ENCODE peak calls at places on chromosomes 12 and 14, in nine cellular contexts. Y is choroid plexus epithelial cell, E is Caco-2, U is GM13977, J is astrocyte, H is osteocyte, V is GM12878, P is RWPE1, K is fibroblast of villous mesenchyme. G is an unnamed sample.

GRCh38 chr12:101021911-101022388 is 188.1 kb downstream of the SLC5A8 start:
- DNase-seq in U (no peak), V (no peak), Y (peak), E (no peak), P (peak), H (no peak), K (peak), J (peak), G (no peak)

GRCh38 chr14:35701531-35701930 is 107.6 kb downstream of the RALGAPA1 start:
- DNase-seq in V (no peak), J (no peak), U (no peak), E (no peak), Y (no peak), H (no peak), P (no peak), K (no peak), G (no peak)

GRCh38 chr12:53674977-53675700 is 744 bp downstream of the ATP5MC2 start:
- DNase-seq in U (no peak), H (no peak), E (no peak), K (peak), J (no peak), P (peak), Y (no peak), V (no peak), G (no peak)

GRCh38 chr12:101490286-101490920 is 15.3 kb downstream of the SPIC start:
- DNase-seq in J (no peak), V (no peak), E (peak), K (peak), P (peak), Y (peak), H (no peak), U (peak), G (no peak)

GRCh38 chr12:15863984-15864383 is 18.2 kb upstream of the STRAP start:
- DNase-seq in Y (no peak), H (no peak), E (no peak), J (no peak), U (no peak), V (peak), K (no peak), P (no peak), G (no peak)

GRCh38 chr14:79734151-79734550 is 477.2 kb downstream of the DIO2 start:
- DNase-seq in J (no peak), V (no peak), Y (no peak), U (no peak), E (no peak), P (no peak), K (no peak), H (no peak), G (no peak)

GRCh38 chr14:70096866-70097265 is 91.9 kb downstream of the SLC8A3 start:
- DNase-seq in U (no peak), E (no peak), P (peak), Y (peak), H (no peak), K (peak), J (no peak), V (no peak), G (no peak)

GRCh38 chr14:101022916-101023435 is 119.5 kb upstream of the RTL1 start:
- DNase-seq in H (peak), Y (no peak), U (no peak), J (no peak), K (no peak), P (no peak), V (no peak), E (peak), G (peak)

GRCh38 chr14:61653507-61653906 is 41.8 kb upstream of the HIF1A start:
- DNase-seq in K (peak), V (no peak), H (no peak), Y (peak), E (no peak), P (peak), J (peak), U (no peak), G (no peak)

GRCh38 chr12:47808049-47808448 is 11.7 kb downstream of the HDAC7 start:
- DNase-seq in U (peak), P (no peak), J (peak), H (no peak), K (peak), Y (peak), E (no peak), V (peak), G (no peak)

GRCh38 chr14:61925043-61925442 is 162.8 kb downstream of the SNAPC1 start:
- DNase-seq in K (peak), U (peak), J (peak), Y (peak), V (no peak), H (no peak), E (no peak), P (no peak), G (no peak)

GRCh38 chr12:131860472-131861260 is 32.5 kb downstream of the MMP17 start:
- DNase-seq in U (no peak), V (no peak), K (peak), E (peak), P (peak), H (peak), J (peak), Y (peak), G (no peak)

GRCh38 chr12:105257321-105257728 is 21.4 kb upstream of the APPL2 start:
- DNase-seq in Y (peak), K (peak), H (no peak), J (peak), P (peak), U (no peak), V (no peak), E (no peak), G (no peak)

GRCh38 chr14:87992349-87992719 is 648 bp downstream of the GALC start:
- DNase-seq in Y (no peak), K (peak), J (no peak), H (no peak), V (no peak), P (no peak), E (no peak), U (peak), G (no peak)

GRCh38 chr14:89207925-89208328 is 209.1 kb downstream of the FOXN3 start:
- DNase-seq in K (no peak), J (no peak), P (no peak), U (no peak), H (no peak), E (no peak), Y (no peak), V (peak), G (no peak)

GRCh38 chr12:73225371-73225937 is 953.3 kb downstream of the TRHDE start:
- DNase-seq in E (no peak), K (no peak), H (no peak), J (no peak), V (no peak), Y (no peak), U (no peak), P (no peak), G (no peak)

GRCh38 chr12:75974323-75975273 is 57.0 kb downstream of the PHLDA1 start:
- DNase-seq in K (no peak), P (no peak), H (no peak), J (no peak), Y (no peak), E (no peak), V (no peak), U (no peak), G (no peak)

GRCh38 chr12:101042211-101042610 is 167.8 kb downstream of the SLC5A8 start:
- DNase-seq in H (no peak), U (no peak), E (no peak), J (no peak), K (no peak), P (no peak), V (no peak), Y (no peak), G (no peak)

GRCh38 chr12:64669270-64669842 is 59.1 kb downstream of the RASSF3 start:
- DNase-seq in U (peak), P (no peak), E (peak), V (peak), J (no peak), Y (peak), K (peak), H (no peak), G (no peak)

GRCh38 chr14:87102979-87103378 is 890.0 kb downstream of the GALC start:
- DNase-seq in P (no peak), E (no peak), H (no peak), Y (no peak), J (peak), V (no peak), U (no peak), K (peak), G (no peak)

GRCh38 chr12:58310368-58310767 is 369.0 kb downstream of the ATP23 start:
- DNase-seq in K (peak), J (peak), E (no peak), Y (peak), P (no peak), U (no peak), V (no peak), H (no peak), G (no peak)

GRCh38 chr14:73477618-73478266 is 13.0 kb upstream of the RIOX1 start:
- DNase-seq in U (peak), V (peak), K (no peak), E (no peak), H (no peak), P (peak), Y (peak), J (peak), G (no peak)

GRCh38 chr12:42129595-42130204 is 15.0 kb downstream of the GXYLT1 start:
- DNase-seq in U (no peak), K (peak), V (no peak), J (peak), E (peak), P (peak), Y (peak), H (no peak), G (no peak)

GRCh38 chr14:59905193-59905592 is 14.8 kb upstream of the LRRC9 start:
- DNase-seq in J (peak), Y (peak), E (no peak), U (no peak), V (no peak), H (no peak), P (no peak), K (no peak), G (no peak)

GRCh38 chr12:99157946-99158345 is 489.6 kb upstream of the GARIN6 start:
- DNase-seq in Y (peak), E (no peak), P (no peak), H (no peak), U (no peak), K (peak), J (peak), V (no peak), G (no peak)

GRCh38 chr12:62190921-62191746 is 69.1 kb upstream of the USP15 start:
- DNase-seq in K (peak), J (no peak), P (peak), H (no peak), V (no peak), U (peak), E (no peak), Y (no peak), G (no peak)

GRCh38 chr12:109981311-109981710 is 14.9 kb downstream of the GIT2 start:
- DNase-seq in E (no peak), H (no peak), K (no peak), U (no peak), V (no peak), P (no peak), J (no peak), Y (no peak), G (no peak)

GRCh38 chr12:101696477-101697196 is 803 bp upstream of the CHPT1 start:
- DNase-seq in V (no peak), P (peak), J (no peak), H (no peak), K (peak), E (peak), Y (peak), U (peak), G (no peak)

GRCh38 chr12:71756054-71756675 is 1.5 kb downstream of the RAB21 start:
- DNase-seq in K (peak), H (no peak), V (no peak), P (no peak), J (peak), E (no peak), Y (peak), U (no peak), G (no peak)

GRCh38 chr12:57483466-57483865 is 3.8 kb upstream of the ARHGAP9 start:
- DNase-seq in P (no peak), J (peak), H (no peak), Y (peak), V (no peak), U (no peak), E (no peak), K (peak), G (no peak)

GRCh38 chr12:48185181-48185919 is 1.9 kb downstream of the CCDC184 start:
- DNase-seq in P (no peak), H (no peak), U (peak), J (no peak), Y (peak), V (no peak), E (no peak), K (peak), G (no peak)

GRCh38 chr12:98653866-98654493 is 8.9 kb downstream of the APAF1 start:
- DNase-seq in H (no peak), U (peak), Y (peak), K (peak), E (no peak), V (no peak), P (peak), J (peak), G (no peak)

GRCh38 chr12:7961395-7962188 is 25.6 kb upstream of the SLC2A3 start:
- DNase-seq in V (no peak), U (no peak), Y (no peak), K (peak), E (peak), P (no peak), H (no peak), J (peak), G (no peak)

GRCh38 chr14:79967001-79967400 is 244.3 kb downstream of the DIO2 start:
- DNase-seq in J (peak), V (no peak), U (no peak), E (no peak), K (no peak), P (no peak), Y (peak), H (no peak), G (no peak)

GRCh38 chr14:72630374-72630773 is 263.5 kb downstream of the DPF3 start:
- DNase-seq in V (no peak), H (peak), J (no peak), U (no peak), Y (no peak), P (no peak), E (no peak), K (no peak), G (peak)

GRCh38 chr14:99716850-99717681 is 33.0 kb downstream of the CYP46A1 start:
- DNase-seq in V (no peak), Y (no peak), K (no peak), U (no peak), E (no peak), H (peak), J (no peak), P (no peak), G (peak)

GRCh38 chr12:132729541-132730320 is 19.1 kb downstream of the PGAM5 start:
- DNase-seq in J (no peak), H (no peak), P (no peak), E (no peak), Y (no peak), V (no peak), U (no peak), K (no peak), G (no peak)

GRCh38 chr12:27015730-27016076 is 1.5 kb upstream of the TM7SF3 start:
- DNase-seq in K (peak), U (peak), E (no peak), J (peak), V (no peak), Y (peak), H (no peak), P (peak), G (no peak)
- TF ChIP-seq CTCF in K (peak), U (peak), E (peak), J (peak), V (peak), Y (no peak), H (peak), P (peak), G (no peak)

DNA sequence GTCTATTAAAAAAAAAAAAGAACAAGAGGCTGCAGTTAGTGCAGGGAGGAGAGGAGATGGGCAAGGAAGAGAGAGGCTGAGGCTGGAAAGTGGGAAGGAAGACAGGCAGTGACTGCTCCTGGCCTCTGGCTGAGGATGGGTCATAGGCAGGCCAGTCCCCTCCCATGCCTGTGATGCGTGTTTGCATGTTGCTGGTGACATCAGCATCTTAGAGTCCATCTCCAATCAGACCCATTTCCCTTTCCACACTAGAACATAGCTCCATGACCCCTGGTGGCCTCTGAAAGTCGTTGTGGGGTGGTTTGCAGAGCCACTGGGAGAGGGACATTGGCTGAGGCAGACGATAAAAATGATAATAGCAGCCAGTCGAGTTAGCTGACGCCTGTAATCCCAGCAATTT is 132.9 kb downstream of the PTPN11 start:
- DNase-seq in J (no peak), U (no peak), Y (no peak), E (no peak), P (no peak), K (no peak), V (no peak), H (no peak), G (no peak)
- TF ChIP-seq CTCF in J (no peak), U (no peak), Y (no peak), E (no peak), P (no peak), K (no peak), V (no peak), H (no peak), G (no peak)

GRCh38 chr14:50343424-50343823 is 31.3 kb downstream of the DMAC2L start:
- DNase-seq in E (no peak), J (no peak), Y (peak), V (no peak), K (peak), H (no peak), U (no peak), P (no peak), G (no peak)

GRCh38 chr14:50340045-50340444 is 27.9 kb downstream of the DMAC2L start:
- DNase-seq in U (no peak), H (no peak), J (no peak), V (no peak), Y (no peak), K (peak), P (no peak), E (no peak), G (no peak)

GRCh38 chr14:50340945-50341344 is 28.8 kb downstream of the DMAC2L start:
- DNase-seq in U (no peak), K (no peak), J (no peak), E (no peak), H (no peak), V (no peak), Y (no peak), P (no peak), G (no peak)

GRCh38 chr14:50344116-50344775 is 32.1 kb downstream of the DMAC2L start:
- DNase-seq in U (peak), Y (no peak), E (no peak), H (no peak), K (peak), V (peak), J (peak), P (no peak), G (no peak)

GRCh38 chr14:50342211-50343080 is 30.3 kb downstream of the DMAC2L start:
- DNase-seq in V (no peak), E (peak), K (peak), Y (peak), U (peak), H (no peak), J (peak), P (peak), G (no peak)
- TF ChIP-seq CTCF in V (peak), E (no peak), K (peak), Y (peak), U (peak), H (peak), J (peak), P (peak), G (no peak)

GRCh38 chr12:29595071-29595755 is 97.7 kb upstream of the OVCH1 start:
- DNase-seq in P (no peak), J (no peak), Y (no peak), E (no peak), V (no peak), U (no peak), K (no peak), H (no peak), G (no peak)

GRCh38 chr12:29589271-29589670 is 91.8 kb upstream of the OVCH1 start:
- DNase-seq in H (no peak), Y (no peak), J (peak), U (no peak), K (peak), P (no peak), E (no peak), V (no peak), G (no peak)

GRCh38 chr12:29593001-29593400 is 95.5 kb upstream of the OVCH1 start:
- DNase-seq in U (no peak), V (no peak), Y (no peak), E (no peak), K (no peak), P (no peak), J (no peak), H (no peak), G (no peak)

GRCh38 chr12:29589852-29590251 is 92.4 kb upstream of the OVCH1 start:
- DNase-seq in E (no peak), J (no peak), H (no peak), Y (no peak), V (no peak), P (no peak), K (peak), U (no peak), G (no peak)

DNA sequence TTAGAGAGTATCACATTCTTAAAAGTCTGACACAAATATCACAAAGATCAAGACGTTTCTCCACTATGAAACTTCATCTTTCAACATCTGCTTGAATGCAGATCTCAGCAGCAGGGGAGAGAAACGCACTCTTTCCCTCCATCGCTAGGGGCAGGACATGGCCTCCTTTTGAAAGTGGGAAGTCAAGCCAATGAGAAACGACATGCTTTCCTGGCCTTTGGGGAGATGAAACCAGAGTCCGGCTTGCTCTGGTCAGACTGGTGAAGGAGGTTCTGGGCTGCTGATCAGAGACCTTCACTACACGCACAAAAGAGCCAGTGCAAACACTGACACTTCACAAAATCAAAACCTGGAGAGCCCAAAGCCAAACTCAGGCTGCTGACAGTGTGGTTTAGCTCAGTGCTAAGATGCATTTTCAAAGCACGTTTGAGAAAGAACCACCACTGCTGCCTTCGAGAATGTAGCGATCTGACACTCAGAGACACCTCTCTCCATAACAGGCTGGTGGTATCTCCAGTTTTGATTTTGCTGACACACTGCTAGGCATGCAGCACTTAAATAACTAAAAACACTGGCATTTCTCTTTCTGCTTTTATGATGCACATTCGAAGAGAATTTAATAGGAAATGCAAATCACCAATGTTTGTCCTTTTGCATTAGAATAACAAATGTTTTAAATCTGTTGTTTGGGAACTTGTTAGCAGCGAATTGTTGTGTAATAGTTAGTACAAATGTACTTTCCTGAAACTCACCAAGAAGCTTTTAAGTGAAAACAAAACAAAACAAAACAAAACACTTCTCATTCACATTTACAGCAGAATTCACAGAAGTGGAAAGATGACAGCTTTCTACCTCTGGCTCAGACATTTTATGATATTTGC is 93.9 kb upstream of the OVCH1 start:
- DNase-seq in U (no peak), E (no peak), V (no peak), P (no peak), J (no peak), H (no peak), Y (peak), K (peak), G (no peak)
- TF ChIP-seq CTCF in U (no peak), E (peak), V (no peak), P (no peak), J (peak), H (peak), Y (peak), K (peak), G (no peak)

GRCh38 chr12:107762874-107763273 is 1.9 kb upstream of the PRDM4 start:
- DNase-seq in K (no peak), E (no peak), H (no peak), P (no peak), J (no peak), V (no peak), U (no peak), Y (no peak), G (no peak)

GRCh38 chr12:107767466-107767865 is 6.5 kb upstream of the PRDM4 start:
- DNase-seq in U (no peak), K (no peak), E (no peak), Y (no peak), V (no peak), H (no peak), J (no peak), P (no peak), G (no peak)

GRCh38 chr12:107764626-107765025 is 3.7 kb upstream of the PRDM4 start:
- DNase-seq in J (no peak), Y (no peak), P (no peak), E (no peak), V (no peak), K (no peak), H (no peak), U (no peak), G (no peak)

GRCh38 chr12:107761502-107761904 is 566 bp upstream of the PRDM4 start:
- DNase-seq in P (no peak), Y (peak), E (no peak), H (no peak), U (no peak), V (no peak), J (no peak), K (no peak), G (no peak)

GRCh38 chr12:107765316-107765715 is 4.4 kb upstream of the PRDM4 start:
- DNase-seq in E (no peak), J (no peak), K (no peak), H (no peak), P (no peak), U (no peak), Y (no peak), V (no peak), G (no peak)
- TF ChIP-seq CTCF in E (no peak), J (no peak), K (no peak), H (no peak), P (no peak), U (no peak), Y (no peak), V (no peak), G (no peak)